ENCODE peak calls at places on chromosomes 16 and 17, in eight cellular contexts. U is vagina, V is breast epithelium, A is esophagus muscularis mucosa, I is GM12892, E is GM12891, K is H1, R is GM12878. S is an unnamed sample.

GRCh38 chr17:66165537-66166123 is 26.3 kb downstream of the CEP112 start:
- DNase-seq in I (peak; percentile 14), K (no peak), A (no peak), U (no peak), E (no peak), R (peak; percentile 5), V (no peak), S (no peak)

GRCh38 chr17:31591924-31592323 is 200.4 kb downstream of the RAB11FIP4 start:
- DNase-seq in U (no peak), A (no peak), K (no peak), R (no peak), E (no peak), I (no peak), V (no peak), S (peak; percentile 18)

GRCh38 chr17:78435330-78436005 is 57.0 kb downstream of the PGS1 start:
- DNase-seq in V (no peak), I (no peak), U (no peak), K (no peak), R (no peak), E (no peak), A (no peak), S (no peak)

GRCh38 chr17:50352072-50352692 is 6.3 kb downstream of the XYLT2 start:
- DNase-seq in U (no peak), E (no peak), R (no peak), K (no peak), I (no peak), A (no peak), V (no peak), S (no peak)

GRCh38 chr17:52648995-52649394 is 490.5 kb upstream of the CA10 start:
- DNase-seq in R (no peak), K (no peak), I (no peak), E (no peak), V (no peak), A (no peak), U (no peak), S (no peak)

GRCh38 chr16:76676356-76676755 is 399.2 kb downstream of the CNTNAP4 start:
- DNase-seq in R (no peak), U (no peak), E (no peak), I (no peak), K (no peak), A (no peak), V (peak; percentile 59), S (no peak)

GRCh38 chr17:79920751-79921410 is 81.6 kb upstream of the CBX4 start:
- DNase-seq in E (no peak), I (no peak), V (no peak), K (no peak), A (no peak), R (no peak), U (no peak), S (no peak)

GRCh38 chr16:15493416-15494181 is 59.2 kb downstream of the BMERB1 start:
- DNase-seq in K (no peak), R (no peak), A (no peak), E (no peak), V (no peak), U (no peak), I (no peak), S (no peak)

GRCh38 chr17:72134560-72135399 is 14.0 kb downstream of the SOX9 start:
- DNase-seq in A (no peak), K (no peak), U (no peak), E (no peak), V (no peak), I (no peak), R (no peak), S (no peak)

GRCh38 chr16:71867934-71868333 is 16.0 kb downstream of the ZNF821 start:
- DNase-seq in R (no peak), K (no peak), A (no peak), E (no peak), V (no peak), U (no peak), I (no peak), S (no peak)

GRCh38 chr16:77344306-77344705 is 90.5 kb downstream of the ADAMTS18 start:
- DNase-seq in V (no peak), A (no peak), I (no peak), E (no peak), R (no peak), U (no peak), K (no peak), S (no peak)

GRCh38 chr16:15035163-15035729 is 20.6 kb downstream of the NTAN1 start:
- DNase-seq in V (no peak), E (no peak), A (no peak), U (no peak), I (no peak), R (no peak), K (no peak), S (no peak)

GRCh38 chr16:80254970-80255369 is 285.8 kb upstream of the DYNLRB2 start:
- DNase-seq in U (no peak), I (no peak), A (no peak), E (no peak), R (no peak), K (no peak), V (no peak), S (no peak)

GRCh38 chr17:5667871-5668270 is 83.6 kb upstream of the NLRP1 start:
- DNase-seq in E (no peak), K (no peak), R (no peak), U (no peak), V (no peak), A (no peak), I (no peak), S (no peak)

GRCh38 chr17:77494664-77495435 is 354.1 kb downstream of the SEC14L1 start:
- DNase-seq in I (peak; percentile 82), R (no peak), E (peak; percentile 82), K (peak; percentile 61), U (no peak), A (no peak), V (peak; percentile 63), S (peak; percentile 93)

GRCh38 chr17:58595194-58595792 is 80.9 kb upstream of the MTMR4 start:
- DNase-seq in I (no peak), A (no peak), K (no peak), R (no peak), U (no peak), V (no peak), E (no peak), S (no peak)

GRCh38 chr16:29674188-29674587 is 4.8 kb upstream of the QPRT start:
- DNase-seq in I (no peak), E (no peak), U (no peak), K (no peak), R (no peak), V (no peak), A (no peak), S (no peak)

GRCh38 chr17:38448208-38448776 is 20.0 kb downstream of the ARHGAP23 start:
- DNase-seq in A (no peak), I (no peak), U (no peak), V (no peak), E (no peak), K (no peak), R (no peak), S (no peak)
- TF ChIP-seq POLR2A in A (no peak), I (no peak), U (no peak), V (no peak), E (no peak), K (no peak), R (no peak), S (no peak)

DNA sequence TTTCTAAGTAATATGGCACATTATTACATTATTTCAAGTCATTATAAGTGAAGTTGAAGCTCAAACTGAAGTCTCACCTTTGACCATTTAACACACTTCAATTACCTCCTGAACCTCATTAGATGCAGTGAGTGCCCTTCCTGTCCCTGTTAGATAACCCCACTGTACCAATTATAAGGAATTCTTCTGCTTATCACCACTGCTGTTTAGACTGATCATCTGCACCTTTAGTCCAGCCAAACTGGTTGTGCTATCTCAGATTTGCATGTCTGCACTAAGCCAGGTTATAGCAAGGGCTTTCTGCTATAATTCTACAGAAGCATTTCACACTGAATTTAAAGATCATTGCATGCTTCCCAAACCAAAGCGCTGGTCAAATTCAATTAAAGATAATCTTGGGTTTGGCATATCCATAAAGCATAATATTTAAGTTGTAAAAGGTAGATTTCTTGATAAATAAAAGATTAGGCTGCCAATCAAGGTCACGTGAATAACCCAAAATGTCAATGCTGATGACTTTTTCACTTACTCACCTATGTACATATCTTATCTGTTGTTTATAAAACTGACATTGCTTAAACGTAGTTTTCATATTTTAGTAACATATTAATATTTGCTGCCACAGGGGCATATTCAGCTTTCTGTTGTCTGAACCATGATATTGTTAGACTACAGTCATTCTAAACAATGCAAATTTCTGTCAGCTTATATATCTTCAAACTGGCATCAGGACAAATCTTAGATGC is 11.9 kb downstream of the ITFG1 start:
- DNase-seq in E (no peak), V (no peak), I (no peak), U (no peak), R (no peak), A (no peak), K (no peak), S (no peak)
- TF ChIP-seq POLR2AphosphoS5 in E (no peak), V (no peak), I (no peak), U (no peak), R (no peak), A (no peak), K (no peak), S (no peak)

GRCh38 chr16:56631197-56631596 is 1.3 kb upstream of the MT1M start:
- DNase-seq in K (no peak), R (no peak), A (no peak), E (no peak), I (no peak), V (no peak), U (no peak), S (no peak)
- TF ChIP-seq POLR2A in K (no peak), R (no peak), A (no peak), E (no peak), I (no peak), V (no peak), U (no peak), S (no peak)

GRCh38 chr17:75925103-75925502 is 15.7 kb downstream of the FBF1 start:
- DNase-seq in R (no peak), A (no peak), V (no peak), I (no peak), K (no peak), E (no peak), U (no peak), S (no peak)

GRCh38 chr17:75931062-75931461 is 9.8 kb downstream of the FBF1 start:
- DNase-seq in K (no peak), V (no peak), U (no peak), R (no peak), A (no peak), E (no peak), I (no peak), S (no peak)

GRCh38 chr17:75922963-75923874 is 17.6 kb downstream of the FBF1 start:
- DNase-seq in R (no peak), A (no peak), I (no peak), K (no peak), V (no peak), E (no peak), U (no peak), S (no peak)

GRCh38 chr17:75925912-75926311 is 14.9 kb downstream of the FBF1 start:
- DNase-seq in A (no peak), K (no peak), R (no peak), U (no peak), V (no peak), I (no peak), E (no peak), S (no peak)

DNA sequence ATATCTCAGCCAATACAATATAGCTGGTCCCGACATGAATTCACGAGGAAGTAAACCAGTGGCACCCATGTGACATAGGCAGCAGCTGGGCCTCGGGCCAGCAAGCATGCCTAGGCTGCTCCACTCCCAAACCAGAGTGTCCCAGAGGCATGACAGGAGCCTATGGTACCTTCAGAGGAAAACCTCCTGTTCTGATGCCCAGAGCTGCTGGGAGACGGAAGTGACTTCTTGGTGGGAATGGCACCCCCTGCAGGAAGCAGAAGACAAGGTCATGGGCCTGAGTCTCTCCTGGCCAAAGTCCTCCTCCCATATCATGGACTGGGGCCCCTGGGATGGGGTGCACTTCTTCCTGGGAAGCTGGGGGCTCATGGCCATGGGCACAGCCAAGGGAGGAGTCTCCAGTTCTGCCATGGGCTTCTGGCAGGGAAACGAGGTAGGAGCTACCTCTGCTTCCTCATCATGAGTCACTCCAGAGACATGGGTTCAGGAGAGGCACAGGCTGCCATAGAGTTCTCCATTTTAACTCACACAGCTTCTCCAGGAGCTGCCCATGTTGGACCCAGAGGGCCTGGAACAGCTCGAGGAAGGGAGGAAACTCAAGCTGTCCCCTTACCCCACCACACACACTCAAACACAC is 13.4 kb downstream of the FBF1 start:
- DNase-seq in E (peak; percentile 66), U (no peak), K (no peak), R (no peak), I (peak; percentile 50), V (peak; percentile 35), A (no peak), S (no peak)
- TF ChIP-seq POLR2AphosphoS5 in E (no peak), U (peak; percentile 71), K (no peak), R (no peak), I (no peak), V (no peak), A (no peak), S (no peak)